ENCODE peak calls at places on chromosome 7, in six cellular contexts. One of them, this sample, is unnamed.

GRCh38 chr7:12649348-12649747 is 38.1 kb upstream of the ARL4A start:
- DNase-seq in transverse colon: no peak
- DNase-seq in IMR-90: no peak
- DNase-seq in heart left ventricle: no peak
- DNase-seq in adrenal gland: no peak
- DNase-seq in suprapubic skin: no peak
- DNase-seq in this sample: no peak

GRCh38 chr7:26612742-26613141 is 251.6 kb downstream of the SKAP2 start:
- DNase-seq in adrenal gland: peak
- DNase-seq in IMR-90: no peak
- DNase-seq in suprapubic skin: no peak
- DNase-seq in transverse colon: no peak
- DNase-seq in heart left ventricle: no peak
- DNase-seq in this sample: no peak

GRCh38 chr7:47293884-47294568 is 287.9 kb downstream of the TNS3 start:
- DNase-seq in transverse colon: peak
- DNase-seq in adrenal gland: peak
- DNase-seq in suprapubic skin: peak
- DNase-seq in IMR-90: peak
- DNase-seq in heart left ventricle: peak
- DNase-seq in this sample: no peak

GRCh38 chr7:128954830-128955797 is 17.4 kb downstream of the IRF5 start:
- DNase-seq in heart left ventricle: no peak
- DNase-seq in adrenal gland: peak
- DNase-seq in transverse colon: no peak
- DNase-seq in suprapubic skin: no peak
- DNase-seq in IMR-90: peak
- DNase-seq in this sample: no peak

GRCh38 chr7:112790651-112790973 is 419 bp upstream of the TMEM168 start:
- DNase-seq in transverse colon: no peak
- DNase-seq in adrenal gland: no peak
- DNase-seq in heart left ventricle: no peak
- DNase-seq in IMR-90: no peak
- DNase-seq in suprapubic skin: no peak
- DNase-seq in this sample: no peak

GRCh38 chr7:71486856-71487628 is 355.1 kb downstream of the GALNT17 start:
- DNase-seq in IMR-90: no peak
- DNase-seq in suprapubic skin: no peak
- DNase-seq in transverse colon: peak
- DNase-seq in heart left ventricle: no peak
- DNase-seq in adrenal gland: no peak
- DNase-seq in this sample: no peak

GRCh38 chr7:158924956-158925355 is 68.6 kb downstream of the DYNC2I1 start:
- DNase-seq in IMR-90: peak
- DNase-seq in suprapubic skin: no peak
- DNase-seq in heart left ventricle: no peak
- DNase-seq in transverse colon: no peak
- DNase-seq in adrenal gland: no peak
- DNase-seq in this sample: no peak

GRCh38 chr7:105654994-105655900 is 74.0 kb upstream of the EFCAB10 start:
- DNase-seq in transverse colon: peak
- DNase-seq in heart left ventricle: peak
- DNase-seq in adrenal gland: no peak
- DNase-seq in IMR-90: peak
- DNase-seq in suprapubic skin: no peak
- DNase-seq in this sample: no peak

GRCh38 chr7:90216771-90217170 is 5.2 kb downstream of the STEAP2 start:
- DNase-seq in transverse colon: no peak
- DNase-seq in adrenal gland: no peak
- DNase-seq in suprapubic skin: no peak
- DNase-seq in heart left ventricle: no peak
- DNase-seq in IMR-90: no peak
- DNase-seq in this sample: no peak

GRCh38 chr7:127041689-127042452 is 210.9 kb downstream of the GRM8 start:
- DNase-seq in suprapubic skin: no peak
- DNase-seq in heart left ventricle: no peak
- DNase-seq in IMR-90: no peak
- DNase-seq in transverse colon: no peak
- DNase-seq in adrenal gland: no peak
- DNase-seq in this sample: peak

GRCh38 chr7:151374139-151374538 is 32.5 kb downstream of the NUB1 start:
- DNase-seq in heart left ventricle: peak
- DNase-seq in IMR-90: no peak
- DNase-seq in suprapubic skin: peak
- DNase-seq in adrenal gland: no peak
- DNase-seq in transverse colon: no peak
- DNase-seq in this sample: no peak

GRCh38 chr7:20862554-20862953 is 75.9 kb upstream of the SP8 start:
- DNase-seq in suprapubic skin: no peak
- DNase-seq in heart left ventricle: no peak
- DNase-seq in adrenal gland: no peak
- DNase-seq in transverse colon: no peak
- DNase-seq in IMR-90: no peak
- DNase-seq in this sample: no peak

GRCh38 chr7:22842383-22842903 is 19.8 kb upstream of the TOMM7 start:
- DNase-seq in IMR-90: no peak
- DNase-seq in suprapubic skin: no peak
- DNase-seq in transverse colon: no peak
- DNase-seq in adrenal gland: no peak
- DNase-seq in heart left ventricle: no peak
- DNase-seq in this sample: no peak

GRCh38 chr7:30911561-30911969 is at the start of gene AQP1:
- DNase-seq in IMR-90: no peak
- DNase-seq in transverse colon: peak
- DNase-seq in adrenal gland: no peak
- DNase-seq in heart left ventricle: peak
- DNase-seq in suprapubic skin: no peak
- DNase-seq in this sample: peak

DNA sequence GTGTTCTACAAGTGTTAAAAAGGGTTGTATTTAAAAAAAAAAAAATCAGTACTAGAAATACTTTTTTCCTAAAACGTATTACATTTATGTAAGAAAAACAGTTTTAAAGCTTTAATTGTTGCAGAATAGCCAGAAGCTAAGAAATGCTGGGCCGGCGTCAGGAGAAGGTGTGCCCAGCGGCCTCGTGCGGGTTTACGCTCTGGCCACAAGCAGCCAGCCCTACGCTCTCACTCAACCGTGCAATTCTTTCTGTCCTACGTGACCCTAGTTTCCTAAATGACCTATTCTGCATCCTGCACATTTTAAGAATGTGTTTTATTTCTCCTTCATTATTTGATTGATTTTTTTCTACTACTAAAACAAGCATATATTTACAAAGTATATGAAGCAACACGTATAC is 279.7 kb upstream of the KLF14 start:
- DNase-seq in suprapubic skin: no peak
- DNase-seq in adrenal gland: no peak
- DNase-seq in heart left ventricle: no peak
- DNase-seq in transverse colon: no peak
- DNase-seq in IMR-90: no peak
- DNase-seq in this sample: no peak
- H3K27ac ChIP-seq in suprapubic skin: peak
- H3K27ac ChIP-seq in adrenal gland: no peak
- H3K27ac ChIP-seq in heart left ventricle: no peak
- H3K27ac ChIP-seq in transverse colon: no peak
- H3K27ac ChIP-seq in IMR-90: no peak
- H3K27ac ChIP-seq in this sample: peak

GRCh38 chr7:95993420-95993819 is 221.1 kb downstream of the DYNC1I1 start:
- DNase-seq in transverse colon: no peak
- DNase-seq in IMR-90: no peak
- DNase-seq in adrenal gland: no peak
- DNase-seq in heart left ventricle: no peak
- DNase-seq in suprapubic skin: no peak
- DNase-seq in this sample: no peak
- TF ChIP-seq CTCF in transverse colon: peak
- TF ChIP-seq CTCF in IMR-90: no peak
- TF ChIP-seq CTCF in adrenal gland: no peak
- TF ChIP-seq CTCF in heart left ventricle: no peak
- TF ChIP-seq CTCF in suprapubic skin: no peak
- TF ChIP-seq CTCF in this sample: no peak

DNA sequence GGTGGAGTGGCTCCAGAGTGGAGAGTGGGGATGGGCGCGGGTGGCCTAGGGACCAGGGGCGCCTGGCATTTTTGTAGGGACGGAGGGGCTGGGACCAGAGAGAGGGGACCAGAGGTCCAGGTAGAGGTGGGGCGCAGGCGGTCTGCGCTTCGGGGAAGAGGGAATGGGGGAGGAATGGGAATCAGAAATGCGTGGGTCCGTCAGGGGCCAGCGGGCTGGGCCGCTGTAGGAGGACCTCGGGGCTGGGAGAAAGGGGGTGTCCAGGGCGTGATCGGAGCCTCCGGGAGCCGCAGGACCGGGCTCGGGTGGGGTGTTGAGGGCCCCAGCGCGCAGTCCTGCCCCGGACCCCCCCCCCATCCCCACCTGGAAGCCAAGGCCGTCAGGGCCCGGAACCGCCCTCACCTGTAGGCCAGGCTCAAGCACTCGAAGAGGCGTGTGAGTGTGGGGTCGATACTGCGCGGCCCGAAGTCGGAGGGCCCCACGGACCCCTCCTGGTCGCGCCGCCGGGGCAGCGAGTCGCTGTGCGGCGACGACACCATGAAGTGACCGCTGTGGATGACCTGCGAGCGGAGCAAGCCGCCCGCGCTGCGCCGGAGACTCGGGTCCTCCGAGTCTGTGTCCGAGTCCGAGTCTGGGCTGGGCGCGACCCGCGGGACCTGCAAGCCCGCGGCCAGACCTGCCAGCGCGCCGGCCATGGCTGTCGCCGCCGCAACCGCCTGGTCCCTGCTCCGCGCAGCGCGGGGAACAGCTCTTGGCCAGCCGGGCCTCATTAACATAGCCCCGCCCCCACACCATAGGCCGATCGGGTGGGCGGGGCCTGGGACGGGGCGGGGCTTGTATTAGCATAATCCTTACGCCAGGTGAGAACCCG is at the start of gene MLXIPL:
- DNase-seq in transverse colon: peak
- DNase-seq in adrenal gland: peak
- DNase-seq in heart left ventricle: peak
- DNase-seq in IMR-90: no peak
- DNase-seq in suprapubic skin: peak
- DNase-seq in this sample: peak
- TF ChIP-seq POLR2A in transverse colon: peak
- TF ChIP-seq POLR2A in adrenal gland: peak
- TF ChIP-seq POLR2A in heart left ventricle: peak
- TF ChIP-seq POLR2A in IMR-90: no peak
- TF ChIP-seq POLR2A in suprapubic skin: no peak
- TF ChIP-seq POLR2A in this sample: peak

GRCh38 chr7:75979361-75980125 is 14.9 kb downstream of the TMEM120A start:
- DNase-seq in IMR-90: no peak
- DNase-seq in heart left ventricle: no peak
- DNase-seq in adrenal gland: peak
- DNase-seq in transverse colon: no peak
- DNase-seq in suprapubic skin: no peak
- DNase-seq in this sample: no peak
- H3K27ac ChIP-seq in IMR-90: no peak
- H3K27ac ChIP-seq in heart left ventricle: peak
- H3K27ac ChIP-seq in adrenal gland: peak
- H3K27ac ChIP-seq in transverse colon: peak
- H3K27ac ChIP-seq in suprapubic skin: no peak
- H3K27ac ChIP-seq in this sample: peak

DNA sequence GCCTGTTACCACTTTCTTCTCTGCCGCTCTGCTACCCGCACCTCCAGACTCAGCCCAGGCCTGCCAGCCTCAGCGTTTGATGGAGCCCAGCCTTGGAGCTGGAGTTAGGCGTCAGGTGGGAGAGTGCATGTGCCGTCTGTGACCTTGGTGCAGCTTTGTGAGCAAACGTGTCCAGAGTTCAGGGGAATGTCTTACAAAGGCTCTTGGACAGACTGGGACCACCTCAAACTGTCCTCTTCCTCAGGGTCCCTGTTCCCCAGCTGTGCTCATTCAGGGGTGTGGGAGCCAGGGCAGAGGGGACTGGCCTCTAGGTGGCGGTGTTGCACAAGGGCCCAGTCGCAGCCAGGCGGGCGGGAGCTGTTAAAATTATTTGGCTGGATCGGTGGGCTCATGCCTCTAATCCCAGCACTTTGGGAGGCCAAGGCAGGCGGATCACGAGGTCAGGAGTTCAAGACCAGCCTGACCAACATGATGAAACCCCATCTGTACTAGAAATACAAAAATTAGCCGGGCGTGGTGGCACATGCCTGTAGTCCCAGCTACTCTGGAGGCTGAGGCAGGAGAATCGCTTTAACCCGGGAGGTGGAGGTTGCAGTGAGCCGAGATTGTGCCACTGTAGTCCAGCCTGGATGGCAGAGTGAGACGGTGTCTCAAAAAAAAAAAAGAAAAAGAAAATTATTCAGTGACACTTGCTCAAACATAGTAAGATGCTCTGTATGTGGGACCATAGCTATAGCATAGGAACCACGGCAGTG is 89.2 kb downstream of the ADCY1 start:
- DNase-seq in suprapubic skin: peak
- DNase-seq in IMR-90: peak
- DNase-seq in adrenal gland: peak
- DNase-seq in heart left ventricle: no peak
- DNase-seq in transverse colon: peak
- DNase-seq in this sample: peak
- TF ChIP-seq CTCF in suprapubic skin: no peak
- TF ChIP-seq CTCF in IMR-90: peak
- TF ChIP-seq CTCF in adrenal gland: peak
- TF ChIP-seq CTCF in heart left ventricle: peak
- TF ChIP-seq CTCF in transverse colon: peak
- TF ChIP-seq CTCF in this sample: peak

This sample was measured in right lobe of liver.